ENCODE peak calls at places on chromosomes 1 and 21, in four cellular contexts. One of them, this sample, is unnamed.

GRCh38 chr1:208158640-208159541 is 85.3 kb downstream of the PLXNA2 start:
- DNase-seq in sigmoid colon: peak; percentile 58
- DNase-seq in A549: no peak
- DNase-seq in GM12878: no peak
- DNase-seq in this sample: no peak

GRCh38 chr21:28421716-28422480 is 570.8 kb downstream of the LTN1 start:
- DNase-seq in GM12878: no peak
- DNase-seq in A549: no peak
- DNase-seq in sigmoid colon: no peak
- DNase-seq in this sample: no peak

GRCh38 chr1:90924982-90925381 is 96.9 kb downstream of the ZNF644 start:
- DNase-seq in sigmoid colon: no peak
- DNase-seq in A549: no peak
- DNase-seq in GM12878: no peak
- DNase-seq in this sample: no peak

GRCh38 chr21:29115899-29116298 is 14.5 kb upstream of the MAP3K7CL start:
- DNase-seq in GM12878: no peak
- DNase-seq in sigmoid colon: no peak
- DNase-seq in A549: no peak
- DNase-seq in this sample: no peak

GRCh38 chr21:41029573-41029972 is 138.4 kb upstream of the BACE2 start:
- DNase-seq in GM12878: no peak
- DNase-seq in A549: no peak
- DNase-seq in sigmoid colon: no peak
- DNase-seq in this sample: no peak

GRCh38 chr1:51907079-51907702 is 28.7 kb upstream of the NRDC start:
- DNase-seq in GM12878: no peak
- DNase-seq in A549: no peak
- DNase-seq in sigmoid colon: no peak
- DNase-seq in this sample: no peak

GRCh38 chr1:183630748-183631147 is 4.8 kb downstream of the ARPC5 start:
- DNase-seq in A549: no peak
- DNase-seq in sigmoid colon: no peak
- DNase-seq in GM12878: no peak
- DNase-seq in this sample: no peak

GRCh38 chr21:46471514-46471913 is 12.8 kb downstream of the DIP2A start:
- DNase-seq in A549: no peak
- DNase-seq in sigmoid colon: no peak
- DNase-seq in GM12878: no peak
- DNase-seq in this sample: no peak

GRCh38 chr1:111270781-111271463 is 19.7 kb upstream of the CHIA start:
- DNase-seq in GM12878: no peak
- DNase-seq in sigmoid colon: no peak
- DNase-seq in A549: no peak
- DNase-seq in this sample: no peak

GRCh38 chr1:2330511-2331199 is 60.7 kb downstream of the MORN1 start:
- DNase-seq in GM12878: no peak
- DNase-seq in A549: no peak
- DNase-seq in sigmoid colon: peak; percentile 88
- DNase-seq in this sample: no peak

GRCh38 chr1:2639203-2639602 is 6.4 kb upstream of the MMEL1 start:
- DNase-seq in GM12878: no peak
- DNase-seq in sigmoid colon: no peak
- DNase-seq in A549: no peak
- DNase-seq in this sample: peak; percentile 20

GRCh38 chr1:227459977-227460376 is 103.4 kb upstream of the ZNF678 start:
- DNase-seq in A549: no peak
- DNase-seq in GM12878: no peak
- DNase-seq in sigmoid colon: no peak
- DNase-seq in this sample: no peak

GRCh38 chr1:112061056-112061455 is 71.6 kb upstream of the KCND3 start:
- DNase-seq in sigmoid colon: no peak
- DNase-seq in GM12878: no peak
- DNase-seq in A549: no peak
- DNase-seq in this sample: no peak

GRCh38 chr1:186976700-186977099 is 148.0 kb downstream of the PLA2G4A start:
- DNase-seq in sigmoid colon: peak; percentile 87
- DNase-seq in GM12878: no peak
- DNase-seq in A549: no peak
- DNase-seq in this sample: no peak
- TF ChIP-seq EP300 in sigmoid colon: peak; percentile 80
- TF ChIP-seq EP300 in GM12878: no peak
- TF ChIP-seq EP300 in A549: no peak
- TF ChIP-seq EP300 in this sample: no peak

GRCh38 chr1:26786437-26787380 is 1.0 kb upstream of the PIGV start:
- DNase-seq in GM12878: no peak
- DNase-seq in A549: no peak
- DNase-seq in sigmoid colon: peak; percentile 90
- DNase-seq in this sample: peak; percentile 62
- TF ChIP-seq EP300 in GM12878: no peak
- TF ChIP-seq EP300 in A549: no peak
- TF ChIP-seq EP300 in sigmoid colon: no peak
- TF ChIP-seq EP300 in this sample: no peak

GRCh38 chr1:30125449-30126170 is 597.8 kb downstream of the MATN1 start:
- DNase-seq in sigmoid colon: no peak
- DNase-seq in A549: no peak
- DNase-seq in GM12878: no peak
- DNase-seq in this sample: no peak

GRCh38 chr1:30129421-30130055 is 593.8 kb downstream of the MATN1 start:
- DNase-seq in sigmoid colon: no peak
- DNase-seq in A549: no peak
- DNase-seq in GM12878: no peak
- DNase-seq in this sample: no peak

GRCh38 chr1:30130106-30130505 is 593.3 kb downstream of the MATN1 start:
- DNase-seq in A549: no peak
- DNase-seq in GM12878: no peak
- DNase-seq in sigmoid colon: no peak
- DNase-seq in this sample: no peak

GRCh38 chr1:30126839-30127238 is 596.5 kb downstream of the MATN1 start:
- DNase-seq in A549: no peak
- DNase-seq in GM12878: no peak
- DNase-seq in sigmoid colon: no peak
- DNase-seq in this sample: no peak

DNA sequence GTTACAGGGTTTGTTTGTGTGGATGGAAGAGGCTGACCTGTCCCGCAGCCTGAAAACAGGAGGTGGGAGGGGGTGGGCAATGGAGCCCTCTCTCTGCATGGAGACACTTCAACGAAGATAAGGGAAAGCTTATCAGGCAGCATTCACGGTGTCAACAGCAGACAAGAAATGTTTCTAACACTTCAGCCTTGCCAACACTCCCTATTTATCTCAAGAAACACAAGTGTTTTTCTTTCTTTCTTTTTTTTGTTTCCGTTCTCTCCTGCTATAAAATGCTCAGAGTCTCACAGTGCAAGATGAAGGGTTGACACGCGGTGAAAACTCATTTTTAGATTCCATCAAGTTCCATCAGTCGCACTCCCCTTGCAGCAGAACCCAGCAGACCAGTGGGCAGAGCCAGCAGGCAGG is 594.4 kb downstream of the MATN1 start:
- DNase-seq in A549: no peak
- DNase-seq in sigmoid colon: no peak
- DNase-seq in GM12878: no peak
- DNase-seq in this sample: no peak
- TF ChIP-seq EP300 in A549: no peak
- TF ChIP-seq EP300 in sigmoid colon: no peak
- TF ChIP-seq EP300 in GM12878: no peak
- TF ChIP-seq EP300 in this sample: no peak

DNA sequence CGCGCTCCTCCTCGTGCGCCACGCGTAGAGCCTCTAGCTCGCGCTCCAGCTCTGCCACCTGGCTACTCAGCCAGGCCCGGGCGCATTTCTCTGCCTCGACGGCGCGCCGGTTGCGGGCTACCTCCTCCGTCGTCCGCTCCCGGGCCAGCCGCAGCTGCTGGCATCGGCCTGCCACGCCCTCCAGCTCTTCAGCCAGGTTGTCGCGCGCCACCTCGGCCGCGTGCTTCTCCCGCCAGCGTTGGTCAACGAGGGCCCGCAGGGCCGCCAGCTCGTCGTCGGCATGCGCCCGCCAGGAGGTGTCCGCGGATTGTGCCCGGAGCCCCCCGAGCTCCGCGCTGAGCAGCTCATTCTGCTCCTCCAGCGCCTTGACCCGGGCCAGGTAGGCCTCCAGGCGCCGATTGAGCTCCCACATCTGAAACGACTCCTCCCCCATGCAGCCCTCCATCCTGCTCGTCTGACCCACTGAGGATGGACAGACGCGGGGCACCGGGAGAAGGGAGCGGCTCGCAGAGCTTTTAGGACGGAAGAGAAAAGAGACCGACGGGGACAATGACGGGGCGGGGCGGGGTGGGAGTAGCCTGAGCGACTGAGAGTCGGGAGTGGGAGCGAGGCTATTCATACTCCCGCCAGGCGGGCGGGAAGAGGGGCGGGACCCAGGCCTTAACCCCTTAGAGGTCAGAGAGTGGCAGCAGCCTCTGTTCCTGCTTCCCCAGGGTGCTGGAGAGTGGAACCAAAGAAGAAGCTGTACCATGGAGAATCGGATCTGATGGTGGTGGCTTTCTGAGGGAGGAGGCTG is at the start of gene NES:
- DNase-seq in GM12878: no peak
- DNase-seq in sigmoid colon: peak; percentile 89
- DNase-seq in A549: peak; percentile 44
- DNase-seq in this sample: no peak
- TF ChIP-seq EP300 in GM12878: no peak
- TF ChIP-seq EP300 in sigmoid colon: no peak
- TF ChIP-seq EP300 in A549: no peak
- TF ChIP-seq EP300 in this sample: no peak

GRCh38 chr1:108043712-108044111 is 78.7 kb upstream of the VAV3 start:
- DNase-seq in sigmoid colon: no peak
- DNase-seq in GM12878: no peak
- DNase-seq in A549: no peak
- DNase-seq in this sample: no peak
- TF ChIP-seq EP300 in sigmoid colon: no peak
- TF ChIP-seq EP300 in GM12878: no peak
- TF ChIP-seq EP300 in A549: no peak
- TF ChIP-seq EP300 in this sample: no peak